ENCODE peak calls at places on chromosomes 13 and 19, in ten cellular contexts. One of them, this sample, is unnamed.

GRCh38 chr19:3968556-3969434 is 2.1 kb downstream of the DAPK3 start:
- DNase-seq in tibial nerve: peak
- DNase-seq in right lobe of liver: peak
- DNase-seq in lower leg skin: peak
- DNase-seq in Peyer's patch: no peak
- DNase-seq in sigmoid colon: peak
- DNase-seq in breast epithelium: peak
- DNase-seq in HCT116: peak
- DNase-seq in A549: peak
- DNase-seq in NB4: peak
- DNase-seq in this sample: peak

GRCh38 chr13:74061939-74062595 is 72.1 kb downstream of the KLF12 start:
- DNase-seq in tibial nerve: peak
- DNase-seq in right lobe of liver: no peak
- DNase-seq in lower leg skin: no peak
- DNase-seq in Peyer's patch: peak
- DNase-seq in sigmoid colon: no peak
- DNase-seq in breast epithelium: no peak
- DNase-seq in HCT116: no peak
- DNase-seq in A549: no peak
- DNase-seq in NB4: no peak
- DNase-seq in this sample: no peak

GRCh38 chr19:17001603-17002183 is 24.9 kb downstream of the CPAMD8 start:
- DNase-seq in tibial nerve: no peak
- DNase-seq in right lobe of liver: no peak
- DNase-seq in lower leg skin: no peak
- DNase-seq in Peyer's patch: peak
- DNase-seq in sigmoid colon: no peak
- DNase-seq in breast epithelium: no peak
- DNase-seq in HCT116: no peak
- DNase-seq in A549: no peak
- DNase-seq in NB4: peak
- DNase-seq in this sample: no peak

GRCh38 chr19:50897191-50897607 is 14.0 kb downstream of the KLK4 start:
- DNase-seq in tibial nerve: no peak
- DNase-seq in right lobe of liver: no peak
- DNase-seq in lower leg skin: no peak
- DNase-seq in Peyer's patch: no peak
- DNase-seq in sigmoid colon: no peak
- DNase-seq in breast epithelium: no peak
- DNase-seq in HCT116: no peak
- DNase-seq in A549: no peak
- DNase-seq in NB4: no peak
- DNase-seq in this sample: no peak

GRCh38 chr19:51690359-51691121 is 2.6 kb upstream of the SPACA6 start:
- DNase-seq in tibial nerve: peak
- DNase-seq in right lobe of liver: no peak
- DNase-seq in lower leg skin: peak
- DNase-seq in Peyer's patch: peak
- DNase-seq in sigmoid colon: peak
- DNase-seq in breast epithelium: peak
- DNase-seq in HCT116: no peak
- DNase-seq in A549: peak
- DNase-seq in NB4: peak
- DNase-seq in this sample: peak

GRCh38 chr13:112674412-112675383 is 15.1 kb upstream of the ATP11A start:
- DNase-seq in tibial nerve: no peak
- DNase-seq in right lobe of liver: peak
- DNase-seq in lower leg skin: peak
- DNase-seq in Peyer's patch: no peak
- DNase-seq in sigmoid colon: no peak
- DNase-seq in breast epithelium: no peak
- DNase-seq in HCT116: no peak
- DNase-seq in A549: no peak
- DNase-seq in NB4: no peak
- DNase-seq in this sample: no peak

GRCh38 chr13:79405501-79405830 is 589 bp downstream of the RBM26 start:
- DNase-seq in tibial nerve: peak
- DNase-seq in right lobe of liver: peak
- DNase-seq in lower leg skin: no peak
- DNase-seq in Peyer's patch: peak
- DNase-seq in sigmoid colon: peak
- DNase-seq in breast epithelium: no peak
- DNase-seq in HCT116: no peak
- DNase-seq in A549: peak
- DNase-seq in NB4: no peak
- DNase-seq in this sample: no peak

GRCh38 chr13:27797228-27797624 is 4.9 kb downstream of the GSX1 start:
- DNase-seq in tibial nerve: no peak
- DNase-seq in right lobe of liver: no peak
- DNase-seq in lower leg skin: no peak
- DNase-seq in Peyer's patch: no peak
- DNase-seq in sigmoid colon: no peak
- DNase-seq in breast epithelium: no peak
- DNase-seq in HCT116: no peak
- DNase-seq in A549: peak
- DNase-seq in NB4: no peak
- DNase-seq in this sample: no peak

GRCh38 chr19:45613926-45614725 is 12.1 kb upstream of the GPR4 start:
- DNase-seq in tibial nerve: no peak
- DNase-seq in right lobe of liver: no peak
- DNase-seq in lower leg skin: no peak
- DNase-seq in Peyer's patch: no peak
- DNase-seq in sigmoid colon: no peak
- DNase-seq in breast epithelium: no peak
- DNase-seq in HCT116: peak
- DNase-seq in A549: peak
- DNase-seq in NB4: peak
- DNase-seq in this sample: peak

GRCh38 chr19:28422791-28423650 is 789.9 kb downstream of the UQCRFS1 start:
- DNase-seq in tibial nerve: no peak
- DNase-seq in right lobe of liver: no peak
- DNase-seq in lower leg skin: no peak
- DNase-seq in Peyer's patch: no peak
- DNase-seq in sigmoid colon: no peak
- DNase-seq in breast epithelium: no peak
- DNase-seq in HCT116: no peak
- DNase-seq in A549: no peak
- DNase-seq in NB4: no peak
- DNase-seq in this sample: no peak
- TF ChIP-seq POLR2A in tibial nerve: no peak
- TF ChIP-seq POLR2A in right lobe of liver: no peak
- TF ChIP-seq POLR2A in lower leg skin: no peak
- TF ChIP-seq POLR2A in Peyer's patch: no peak
- TF ChIP-seq POLR2A in sigmoid colon: no peak
- TF ChIP-seq POLR2A in breast epithelium: no peak
- TF ChIP-seq POLR2A in HCT116: no peak
- TF ChIP-seq POLR2A in A549: no peak
- TF ChIP-seq POLR2A in NB4: no peak
- TF ChIP-seq POLR2A in this sample: no peak

DNA sequence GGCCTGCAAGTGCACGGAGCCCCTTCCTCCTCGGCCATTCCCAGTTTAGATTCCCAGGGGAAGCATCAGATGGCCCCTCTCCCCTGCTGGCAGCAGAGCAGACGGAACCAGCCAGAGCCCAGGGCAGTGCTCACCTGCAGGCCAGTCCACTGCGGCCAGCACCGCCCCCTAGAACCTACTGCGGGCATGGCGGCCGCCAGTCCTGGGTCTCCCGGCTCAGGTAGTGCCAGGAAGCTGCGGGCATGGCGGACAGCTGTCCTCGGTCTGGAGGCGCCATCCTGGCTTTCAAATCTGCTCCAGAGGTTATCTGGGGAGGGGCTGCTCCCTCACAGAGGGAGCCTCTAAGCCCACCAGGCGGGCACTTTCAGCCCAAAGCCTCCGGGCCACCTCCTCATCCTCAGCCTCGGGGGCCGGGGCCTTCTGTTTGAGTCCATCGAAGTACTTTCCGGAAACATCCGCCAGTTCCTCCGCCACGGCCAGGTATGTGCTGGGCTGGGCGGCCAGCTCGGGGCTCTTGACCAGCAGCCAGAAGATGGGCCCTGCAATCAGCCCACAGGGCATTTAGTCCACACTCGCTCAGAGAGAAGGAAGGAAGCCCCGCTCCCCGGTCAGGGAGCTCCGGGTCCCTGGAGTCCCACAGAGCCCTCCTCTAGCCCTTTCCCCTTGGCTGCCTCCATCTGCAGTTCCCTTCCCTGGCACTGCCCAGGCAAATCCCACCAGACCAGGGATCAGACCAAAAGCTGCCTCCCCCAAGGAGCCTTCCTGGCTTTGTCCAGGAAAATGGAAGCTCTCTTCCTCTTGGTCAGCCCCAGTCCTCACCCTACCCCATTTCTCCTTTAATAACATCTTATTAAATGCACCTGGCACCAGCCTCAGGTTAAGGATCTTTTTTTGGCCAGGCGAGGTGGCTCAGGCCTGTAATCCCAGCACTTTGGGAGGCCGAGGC is 7.0 kb upstream of the GP6 start:
- DNase-seq in tibial nerve: no peak
- DNase-seq in right lobe of liver: no peak
- DNase-seq in lower leg skin: no peak
- DNase-seq in Peyer's patch: no peak
- DNase-seq in sigmoid colon: peak
- DNase-seq in breast epithelium: peak
- DNase-seq in HCT116: no peak
- DNase-seq in A549: no peak
- DNase-seq in NB4: no peak
- DNase-seq in this sample: no peak
- TF ChIP-seq POLR2A in tibial nerve: no peak
- TF ChIP-seq POLR2A in right lobe of liver: no peak
- TF ChIP-seq POLR2A in lower leg skin: no peak
- TF ChIP-seq POLR2A in Peyer's patch: no peak
- TF ChIP-seq POLR2A in sigmoid colon: no peak
- TF ChIP-seq POLR2A in breast epithelium: no peak
- TF ChIP-seq POLR2A in HCT116: no peak
- TF ChIP-seq POLR2A in A549: no peak
- TF ChIP-seq POLR2A in NB4: no peak
- TF ChIP-seq POLR2A in this sample: no peak

GRCh38 chr13:20521388-20521787 is 4.3 kb downstream of the CRYL1 start:
- DNase-seq in tibial nerve: no peak
- DNase-seq in right lobe of liver: no peak
- DNase-seq in lower leg skin: no peak
- DNase-seq in Peyer's patch: no peak
- DNase-seq in sigmoid colon: no peak
- DNase-seq in breast epithelium: no peak
- DNase-seq in HCT116: no peak
- DNase-seq in A549: no peak
- DNase-seq in NB4: peak
- DNase-seq in this sample: no peak

GRCh38 chr13:20526664-20527063 is 1.0 kb upstream of the CRYL1 start:
- DNase-seq in tibial nerve: no peak
- DNase-seq in right lobe of liver: no peak
- DNase-seq in lower leg skin: no peak
- DNase-seq in Peyer's patch: no peak
- DNase-seq in sigmoid colon: no peak
- DNase-seq in breast epithelium: no peak
- DNase-seq in HCT116: no peak
- DNase-seq in A549: no peak
- DNase-seq in NB4: no peak
- DNase-seq in this sample: no peak

GRCh38 chr13:20525144-20525600 is 485 bp downstream of the CRYL1 start:
- DNase-seq in tibial nerve: peak
- DNase-seq in right lobe of liver: peak
- DNase-seq in lower leg skin: peak
- DNase-seq in Peyer's patch: peak
- DNase-seq in sigmoid colon: peak
- DNase-seq in breast epithelium: no peak
- DNase-seq in HCT116: no peak
- DNase-seq in A549: no peak
- DNase-seq in NB4: no peak
- DNase-seq in this sample: peak

GRCh38 chr13:20528451-20528850 is 2.8 kb upstream of the CRYL1 start:
- DNase-seq in tibial nerve: no peak
- DNase-seq in right lobe of liver: no peak
- DNase-seq in lower leg skin: no peak
- DNase-seq in Peyer's patch: no peak
- DNase-seq in sigmoid colon: no peak
- DNase-seq in breast epithelium: no peak
- DNase-seq in HCT116: no peak
- DNase-seq in A549: no peak
- DNase-seq in NB4: no peak
- DNase-seq in this sample: no peak

GRCh38 chr13:20525601-20526544 is at the start of gene CRYL1:
- DNase-seq in tibial nerve: peak
- DNase-seq in right lobe of liver: peak
- DNase-seq in lower leg skin: peak
- DNase-seq in Peyer's patch: peak
- DNase-seq in sigmoid colon: peak
- DNase-seq in breast epithelium: no peak
- DNase-seq in HCT116: no peak
- DNase-seq in A549: peak
- DNase-seq in NB4: peak
- DNase-seq in this sample: peak
- TF ChIP-seq POLR2A in tibial nerve: peak
- TF ChIP-seq POLR2A in right lobe of liver: peak
- TF ChIP-seq POLR2A in lower leg skin: no peak
- TF ChIP-seq POLR2A in Peyer's patch: peak
- TF ChIP-seq POLR2A in sigmoid colon: no peak
- TF ChIP-seq POLR2A in breast epithelium: no peak
- TF ChIP-seq POLR2A in HCT116: peak
- TF ChIP-seq POLR2A in A549: peak
- TF ChIP-seq POLR2A in NB4: peak
- TF ChIP-seq POLR2A in this sample: no peak

GRCh38 chr19:58515259-58515658 is 3.5 kb upstream of the SLC27A5 start:
- DNase-seq in tibial nerve: no peak
- DNase-seq in right lobe of liver: no peak
- DNase-seq in lower leg skin: no peak
- DNase-seq in Peyer's patch: no peak
- DNase-seq in sigmoid colon: no peak
- DNase-seq in breast epithelium: no peak
- DNase-seq in HCT116: no peak
- DNase-seq in A549: no peak
- DNase-seq in NB4: no peak
- DNase-seq in this sample: no peak

GRCh38 chr19:58516246-58516836 is 3.3 kb downstream of the ZBTB45 start:
- DNase-seq in tibial nerve: no peak
- DNase-seq in right lobe of liver: no peak
- DNase-seq in lower leg skin: no peak
- DNase-seq in Peyer's patch: no peak
- DNase-seq in sigmoid colon: no peak
- DNase-seq in breast epithelium: no peak
- DNase-seq in HCT116: no peak
- DNase-seq in A549: no peak
- DNase-seq in NB4: no peak
- DNase-seq in this sample: no peak

GRCh38 chr19:58518261-58519086 is 1.1 kb downstream of the ZBTB45 start:
- DNase-seq in tibial nerve: no peak
- DNase-seq in right lobe of liver: no peak
- DNase-seq in lower leg skin: no peak
- DNase-seq in Peyer's patch: no peak
- DNase-seq in sigmoid colon: no peak
- DNase-seq in breast epithelium: no peak
- DNase-seq in HCT116: no peak
- DNase-seq in A549: no peak
- DNase-seq in NB4: peak
- DNase-seq in this sample: no peak

GRCh38 chr19:58519087-58519354 is 589 bp downstream of the ZBTB45 start:
- DNase-seq in tibial nerve: peak
- DNase-seq in right lobe of liver: peak
- DNase-seq in lower leg skin: peak
- DNase-seq in Peyer's patch: peak
- DNase-seq in sigmoid colon: peak
- DNase-seq in breast epithelium: peak
- DNase-seq in HCT116: no peak
- DNase-seq in A549: peak
- DNase-seq in NB4: peak
- DNase-seq in this sample: peak

GRCh38 chr19:58516964-58517833 is 2.4 kb downstream of the ZBTB45 start:
- DNase-seq in tibial nerve: no peak
- DNase-seq in right lobe of liver: peak
- DNase-seq in lower leg skin: no peak
- DNase-seq in Peyer's patch: no peak
- DNase-seq in sigmoid colon: no peak
- DNase-seq in breast epithelium: no peak
- DNase-seq in HCT116: no peak
- DNase-seq in A549: no peak
- DNase-seq in NB4: no peak
- DNase-seq in this sample: no peak
- TF ChIP-seq POLR2A in tibial nerve: no peak
- TF ChIP-seq POLR2A in right lobe of liver: no peak
- TF ChIP-seq POLR2A in lower leg skin: no peak
- TF ChIP-seq POLR2A in Peyer's patch: no peak
- TF ChIP-seq POLR2A in sigmoid colon: no peak
- TF ChIP-seq POLR2A in breast epithelium: no peak
- TF ChIP-seq POLR2A in HCT116: no peak
- TF ChIP-seq POLR2A in A549: no peak
- TF ChIP-seq POLR2A in NB4: no peak
- TF ChIP-seq POLR2A in this sample: no peak

This sample was measured in stomach.